ENCODE peak calls at places on chromosomes 4 and X, in five cellular contexts. X is suprapubic skin, F is DND-41, V is IMR-90, Q is transverse colon. H is an unnamed sample. For H3K36me3, the result is how much of the 10 kb centered on the place peaks cover.

GRCh38 chr4:5932021-5932553 is 39.2 kb upstream of the CRMP1 start:
- DNase-seq in X (no peak), F (no peak), V (no peak), Q (no peak), H (no peak)

GRCh38 chr4:31548823-31549222 is 828.7 kb downstream of the PCDH7 start:
- DNase-seq in X (no peak), F (no peak), V (no peak), Q (no peak), H (no peak)

GRCh38 chr4:110518889-110519490 is 43.0 kb downstream of the ENPEP start:
- DNase-seq in X (no peak), F (peak), V (peak), Q (peak), H (no peak)

GRCh38 chrX:22325091-22325490 is 52.4 kb downstream of the CBLL2 start:
- DNase-seq in X (no peak), F (no peak), V (peak), Q (no peak), H (no peak)

GRCh38 chrX:65821721-65822496 is 154.5 kb downstream of the MSN start:
- DNase-seq in X (no peak), F (no peak), V (no peak), Q (peak), H (peak)

GRCh38 chr4:3685081-3685645 is 81.0 kb upstream of the ADRA2C start:
- DNase-seq in X (peak), F (no peak), V (no peak), Q (no peak), H (peak)

GRCh38 chr4:138222041-138222440 is 20.1 kb downstream of the SLC7A11 start:
- DNase-seq in X (no peak), F (no peak), V (peak), Q (no peak), H (no peak)

GRCh38 chrX:11049976-11050375 is 61.2 kb upstream of the HCCS start:
- DNase-seq in X (no peak), F (no peak), V (no peak), Q (no peak), H (no peak)

GRCh38 chr4:71635094-71635493 is 148.8 kb downstream of the GC start:
- DNase-seq in X (no peak), F (no peak), V (no peak), Q (no peak), H (no peak)

GRCh38 chr4:125911481-125911880 is 596.7 kb downstream of the FAT4 start:
- DNase-seq in X (no peak), F (no peak), V (no peak), Q (no peak), H (no peak)

GRCh38 chrX:22392176-22392814 is 119.6 kb downstream of the CBLL2 start:
- DNase-seq in X (no peak), F (no peak), V (no peak), Q (no peak), H (no peak)

GRCh38 chrX:53817548-53817947 is 131.0 kb upstream of the HUWE1 start:
- DNase-seq in X (no peak), F (no peak), V (no peak), Q (no peak), H (no peak)

GRCh38 chr4:98358630-98359248 is 97.6 kb downstream of the RAP1GDS1 start:
- DNase-seq in X (no peak), F (no peak), V (no peak), Q (no peak), H (no peak)

GRCh38 chr4:8238515-8239053 is 31.0 kb upstream of the HTRA3 start:
- DNase-seq in X (no peak), F (no peak), V (no peak), Q (peak), H (peak)

GRCh38 chr4:88158360-88159136 is at the start of gene ABCG2:
- DNase-seq in X (peak), F (no peak), V (peak), Q (peak), H (peak)

GRCh38 chr4:6602289-6602688 is 27.3 kb downstream of the MAN2B2 start:
- DNase-seq in X (no peak), F (no peak), V (no peak), Q (no peak), H (no peak)

GRCh38 chr4:186570193-186570996 is 15.0 kb upstream of the MTNR1A start:
- DNase-seq in X (no peak), F (no peak), V (peak), Q (peak), H (no peak)

GRCh38 chr4:126023946-126024345 is 709.2 kb downstream of the FAT4 start:
- DNase-seq in X (no peak), F (no peak), V (peak), Q (no peak), H (no peak)

GRCh38 chr4:110853242-110853641 is 230.4 kb upstream of the PITX2 start:
- DNase-seq in X (no peak), F (no peak), V (no peak), Q (no peak), H (no peak)

GRCh38 chr4:121599049-121599448 is 97.7 kb downstream of the ANXA5 start:
- DNase-seq in X (no peak), F (no peak), V (no peak), Q (no peak), H (no peak)
- H3K36me3 ChIP-seq in X (under half), F (under half), V (under half), Q (under half), H (under half)

DNA sequence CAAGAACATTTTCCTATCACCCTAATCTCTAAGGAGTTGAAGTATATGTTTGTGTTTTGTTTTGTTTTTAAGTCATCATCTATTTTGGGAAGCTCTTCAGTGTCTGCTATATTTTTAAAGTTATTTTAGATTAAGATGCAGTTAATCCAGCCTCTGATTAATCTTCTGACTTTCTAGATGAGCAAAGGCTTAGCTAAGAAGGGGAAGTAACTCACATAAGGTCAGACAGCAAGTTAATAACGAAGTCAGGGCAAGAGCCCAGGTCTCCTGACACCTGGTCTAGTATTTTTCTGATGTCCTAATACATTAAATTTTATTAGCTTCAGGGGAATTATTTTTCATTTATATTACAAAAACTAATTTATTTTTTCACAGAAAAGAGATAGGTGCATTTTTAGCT is 168.5 kb downstream of the SOWAHB start:
- DNase-seq in X (no peak), F (no peak), V (no peak), Q (no peak), H (no peak)
- H3K36me3 ChIP-seq in X (under half), F (under half), V (under half), Q (under half), H (under half)

GRCh38 chrX:40720811-40721210 is 14.5 kb downstream of the MED14 start:
- DNase-seq in X (no peak), F (no peak), V (no peak), Q (no peak), H (no peak)
- H3K36me3 ChIP-seq in X (under half), F (under half), V (under half), Q (under half), H (under half)

DNA sequence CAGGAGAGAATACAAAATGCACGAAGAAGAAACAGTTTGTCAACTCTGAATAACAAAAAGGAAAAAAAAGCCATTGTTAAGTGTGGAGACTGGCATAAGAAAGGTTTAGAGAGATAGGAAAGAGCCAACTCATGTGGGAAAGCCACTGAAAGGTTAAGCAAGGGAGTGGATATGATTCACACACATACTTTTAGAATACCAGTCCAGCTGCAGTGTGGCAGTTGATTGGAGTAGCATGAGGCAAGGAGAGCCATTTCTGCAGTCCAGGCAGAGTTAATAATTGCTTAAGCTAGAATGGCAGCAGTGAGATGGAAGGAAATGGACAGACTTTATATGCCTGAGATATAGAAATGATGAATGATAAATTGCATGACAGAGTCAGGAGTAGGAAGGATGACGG is 36.9 kb upstream of the ADAD1 start:
- DNase-seq in X (no peak), F (no peak), V (peak), Q (no peak), H (no peak)
- H3K36me3 ChIP-seq in X (under half), F (under half), V (under half), Q (under half), H (half or more)

GRCh38 chrX:129797251-129797906 is 17.6 kb downstream of the SASH3 start:
- DNase-seq in X (no peak), F (peak), V (no peak), Q (no peak), H (no peak)

GRCh38 chrX:129793604-129794191 is 13.9 kb downstream of the SASH3 start:
- DNase-seq in X (no peak), F (peak), V (no peak), Q (no peak), H (no peak)

GRCh38 chrX:129798456-129798855 is 18.7 kb downstream of the SASH3 start:
- DNase-seq in X (no peak), F (peak), V (no peak), Q (no peak), H (no peak)

GRCh38 chrX:129795584-129795983 is 15.8 kb downstream of the SASH3 start:
- DNase-seq in X (no peak), F (peak), V (no peak), Q (no peak), H (no peak)

GRCh38 chrX:129798888-129799287 is 19.1 kb downstream of the SASH3 start:
- DNase-seq in X (no peak), F (peak), V (no peak), Q (no peak), H (no peak)
- H3K36me3 ChIP-seq in X (under half), F (under half), V (under half), Q (under half), H (under half)

H was measured in lower lobe of right lung.